ENCODE peak calls at places on chromosomes 4 and X, in ten cellular contexts. J is mammary epithelial cell, C is esophagus squamous epithelium, Q is upper lobe of right lung, Z is pancreas, D is kidney, O is heart right ventricle, F is neuronal stem cell, K is heart left ventricle, P is stomach. Y is an unnamed sample. For H3K4me1, the result is how much of the 10 kb centered on the place peaks cover.

GRCh38 chr4:5387457-5387856 is 320.9 kb downstream of the EVC2 start:
- DNase-seq in J (no peak), C (no peak), Q (no peak), Z (no peak), D (no peak), O (no peak), F (no peak), K (no peak), P (no peak), Y (no peak)

GRCh38 chrX:10326578-10326977 is 169.8 kb downstream of the CLCN4 start:
- DNase-seq in J (no peak), C (no peak), Q (no peak), Z (no peak), D (no peak), O (no peak), F (no peak), K (no peak), P (no peak), Y (no peak)

GRCh38 chrX:85243155-85243554 is 424 bp downstream of the SATL1 start:
- DNase-seq in J (no peak), C (no peak), Q (no peak), Z (no peak), D (no peak), O (no peak), F (no peak), K (no peak), P (no peak), Y (no peak)

GRCh38 chr4:158964728-158965124 is 138.2 kb upstream of the RAPGEF2 start:
- DNase-seq in J (no peak), C (no peak), Q (no peak), Z (no peak), D (no peak), O (no peak), F (no peak), K (no peak), P (no peak), Y (no peak)

GRCh38 chr4:166980419-166980818 is 253.9 kb downstream of the SPOCK3 start:
- DNase-seq in J (no peak), C (no peak), Q (no peak), Z (no peak), D (peak), O (no peak), F (no peak), K (no peak), P (no peak), Y (no peak)

GRCh38 chrX:71118985-71119535 is 664 bp downstream of the MED12 start:
- DNase-seq in J (no peak), C (no peak), Q (no peak), Z (no peak), D (no peak), O (no peak), F (no peak), K (no peak), P (no peak), Y (no peak)

GRCh38 chr4:126779001-126779400 is 853.8 kb upstream of the INTU start:
- DNase-seq in J (no peak), C (no peak), Q (no peak), Z (no peak), D (no peak), O (no peak), F (no peak), K (no peak), P (no peak), Y (no peak)

GRCh38 chr4:183398298-183399129 is 45.9 kb upstream of the CDKN2AIP start:
- DNase-seq in J (peak), C (peak), Q (peak), Z (peak), D (peak), O (peak), F (peak), K (peak), P (peak), Y (peak)

GRCh38 chr4:37602454-37603069 is 83.6 kb downstream of the RELL1 start:
- DNase-seq in J (no peak), C (no peak), Q (no peak), Z (no peak), D (no peak), O (no peak), F (no peak), K (no peak), P (no peak), Y (no peak)

GRCh38 chrX:153818571-153819397 is 11.6 kb downstream of the PDZD4 start:
- DNase-seq in J (no peak), C (no peak), Q (no peak), Z (no peak), D (peak), O (peak), F (peak), K (peak), P (peak), Y (no peak)

GRCh38 chr4:966266-967112 is 6.9 kb downstream of the DGKQ start:
- DNase-seq in J (no peak), C (no peak), Q (no peak), Z (no peak), D (peak), O (peak), F (no peak), K (no peak), P (no peak), Y (no peak)

DNA sequence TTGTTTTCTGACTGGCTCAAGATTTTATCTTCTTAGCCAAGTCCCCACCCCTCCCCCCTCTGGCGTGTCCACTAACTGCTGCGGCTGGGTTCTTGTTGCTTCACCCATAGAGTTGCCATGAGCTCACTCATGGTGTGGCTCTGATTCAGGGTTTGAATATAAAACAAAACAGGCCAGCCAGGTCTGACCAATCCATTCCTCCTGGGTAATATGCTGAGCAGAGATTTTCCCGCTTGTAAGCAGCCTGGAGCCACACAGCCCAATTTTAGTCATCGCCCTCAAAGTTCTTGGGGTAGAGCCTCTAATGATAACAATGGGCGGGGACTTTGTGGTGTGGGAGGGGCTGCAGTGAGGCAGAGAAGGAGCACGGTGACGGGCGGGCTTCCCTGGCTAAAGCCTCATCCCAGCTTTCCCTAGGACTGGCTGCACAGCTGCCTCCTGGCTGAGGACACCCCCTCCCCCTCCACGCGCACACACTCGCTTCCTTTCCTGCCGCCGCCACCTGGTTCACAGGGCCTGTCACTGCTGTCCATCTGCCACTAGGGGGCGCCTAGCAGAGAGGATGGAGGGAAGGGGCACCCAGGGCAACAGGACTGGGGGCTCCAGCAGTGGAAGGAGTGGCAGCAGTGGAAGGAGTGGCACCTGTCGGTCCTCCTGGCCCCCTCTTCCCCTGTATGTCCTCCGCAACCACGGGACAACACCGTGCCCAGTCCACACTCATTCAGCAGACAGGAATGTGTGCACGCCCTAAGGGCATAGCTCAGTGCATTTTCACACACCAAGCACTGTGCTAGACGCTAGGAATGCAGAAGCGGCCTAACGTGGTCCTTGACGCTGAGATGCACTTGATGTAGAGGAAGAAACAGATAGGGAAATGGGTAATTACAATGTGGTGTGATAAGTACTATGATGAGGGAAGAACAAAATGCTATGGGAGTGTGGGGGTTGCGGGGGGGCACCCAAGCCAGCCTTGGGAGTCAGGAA is 26.8 kb downstream of the PRPS1 start:
- DNase-seq in J (peak), C (no peak), Q (peak), Z (peak), D (peak), O (peak), F (peak), K (peak), P (peak), Y (peak)
- H3K4me3 ChIP-seq in J (no peak), C (no peak), Q (no peak), Z (no peak), D (no peak), O (no peak), F (no peak), K (no peak), P (no peak), Y (no peak)

GRCh38 chr4:185339941-185340340 is 55.8 kb downstream of the LRP2BP start:
- DNase-seq in J (no peak), C (no peak), Q (no peak), Z (no peak), D (no peak), O (no peak), F (no peak), K (no peak), P (no peak), Y (no peak)
- H3K4me1 ChIP-seq in J (under half), C (under half), Q (under half), Z (under half), D (under half), O (under half), F (under half), K (under half), P (under half), Y (under half)

GRCh38 chr4:12414181-12414812 is 985.6 kb upstream of the HS3ST1 start:
- DNase-seq in J (no peak), C (no peak), Q (no peak), Z (no peak), D (no peak), O (no peak), F (no peak), K (no peak), P (no peak), Y (no peak)
- H3K4me3 ChIP-seq in J (no peak), C (no peak), Q (no peak), Z (no peak), D (no peak), O (no peak), F (no peak), K (no peak), P (no peak), Y (no peak)

GRCh38 chr4:147780137-147780777 is 48.4 kb downstream of the ARHGAP10 start:
- DNase-seq in J (peak), C (no peak), Q (peak), Z (no peak), D (no peak), O (no peak), F (no peak), K (no peak), P (no peak), Y (no peak)
- H3K4me1 ChIP-seq in J (under half), C (half or more), Q (under half), Z (under half), D (under half), O (half or more), F (under half), K (half or more), P (under half), Y (under half)

GRCh38 chr4:7045961-7046921 is 3.1 kb downstream of the TADA2B start:
- DNase-seq in J (no peak), C (no peak), Q (no peak), Z (no peak), D (peak), O (no peak), F (no peak), K (no peak), P (no peak), Y (peak)

GRCh38 chr4:7049295-7049694 is 6.1 kb downstream of the TADA2B start:
- DNase-seq in J (no peak), C (no peak), Q (no peak), Z (no peak), D (no peak), O (no peak), F (no peak), K (no peak), P (no peak), Y (peak)

GRCh38 chr4:7048642-7049041 is 5.5 kb downstream of the TADA2B start:
- DNase-seq in J (no peak), C (no peak), Q (no peak), Z (no peak), D (no peak), O (no peak), F (no peak), K (no peak), P (no peak), Y (no peak)

GRCh38 chr4:7045553-7045952 is 2.4 kb downstream of the TADA2B start:
- DNase-seq in J (no peak), C (no peak), Q (no peak), Z (no peak), D (no peak), O (no peak), F (no peak), K (no peak), P (no peak), Y (peak)

GRCh38 chr4:7046971-7047370 is 3.8 kb downstream of the TADA2B start:
- DNase-seq in J (no peak), C (no peak), Q (no peak), Z (no peak), D (no peak), O (no peak), F (no peak), K (no peak), P (no peak), Y (peak)
- H3K4me3 ChIP-seq in J (no peak), C (no peak), Q (no peak), Z (no peak), D (no peak), O (no peak), F (no peak), K (no peak), P (no peak), Y (no peak)